ENCODE peak calls at places on chromosomes 4 and X, in five cellular contexts. T, U, P, N and H are unnamed samples.

GRCh38 chrX:40173662-40174593 is 76.2 kb upstream of the BCOR start:
- DNase-seq in T (peak), U (peak), N (peak), P (peak), H (no peak)

GRCh38 chr4:113358784-113359183 is 309.3 kb downstream of the ANK2 start:
- DNase-seq in T (no peak), P (no peak), N (peak), U (no peak), H (no peak)

GRCh38 chrX:27391601-27392000 is 71.5 kb downstream of the PPP4R3C start:
- DNase-seq in T (no peak), U (no peak), N (no peak), P (no peak), H (no peak)

GRCh38 chr4:183444953-183445543 is 612 bp downstream of the CDKN2AIP start:
- DNase-seq in N (no peak), T (peak), P (peak), U (no peak), H (peak)

GRCh38 chrX:151789179-151789800 is 54.7 kb downstream of the CNGA2 start:
- DNase-seq in U (peak), T (peak), N (no peak), P (peak), H (peak)

GRCh38 chr4:176191974-176192373 is 3.4 kb downstream of the SPATA4 start:
- DNase-seq in T (no peak), P (no peak), N (no peak), U (no peak), H (no peak)

GRCh38 chr4:46956451-46956850 is 36.9 kb downstream of the GABRA4 start:
- DNase-seq in T (no peak), N (no peak), U (no peak), P (no peak), H (no peak)

GRCh38 chr4:151362404-151363164 is 37.2 kb upstream of the SH3D19 start:
- DNase-seq in N (peak), P (peak), U (peak), T (peak), H (peak)

GRCh38 chr4:83389037-83389755 is 54.5 kb upstream of the HPSE start:
- DNase-seq in P (no peak), U (no peak), N (no peak), T (no peak), H (no peak)

GRCh38 chrX:135484636-135485289 is 35.7 kb upstream of the INTS6L start:
- DNase-seq in N (peak), P (no peak), T (no peak), U (no peak), H (no peak)

GRCh38 chr4:153248641-153249198 is 44.5 kb downstream of the TRIM2 start:
- DNase-seq in U (no peak), P (no peak), N (no peak), T (no peak), H (no peak)

GRCh38 chr4:23297327-23297726 is 592.5 kb downstream of the PPARGC1A start:
- DNase-seq in P (no peak), T (no peak), N (no peak), U (no peak), H (no peak)

GRCh38 chr4:68175562-68176155 is 46.0 kb upstream of the TMPRSS11F start:
- DNase-seq in T (no peak), U (no peak), P (peak), N (peak), H (no peak)

GRCh38 chr4:48127882-48128394 is 6.1 kb downstream of the TXK start:
- DNase-seq in P (peak), N (peak), T (peak), U (no peak), H (peak)

GRCh38 chr4:8044699-8045098 is 105.0 kb upstream of the AFAP1 start:
- DNase-seq in T (peak), P (peak), N (no peak), U (no peak), H (no peak)

GRCh38 chr4:38177035-38177791 is 217.0 kb downstream of the PTTG2 start:
- DNase-seq in P (no peak), U (no peak), N (no peak), T (peak), H (peak)

GRCh38 chrX:10010686-10011085 is 43.5 kb downstream of the CLDN34 start:
- DNase-seq in P (no peak), N (peak), T (no peak), U (no peak), H (no peak)

GRCh38 chrX:22950278-22951266 is 49.2 kb upstream of the DDX53 start:
- DNase-seq in T (no peak), P (peak), N (no peak), U (no peak), H (no peak)

DNA sequence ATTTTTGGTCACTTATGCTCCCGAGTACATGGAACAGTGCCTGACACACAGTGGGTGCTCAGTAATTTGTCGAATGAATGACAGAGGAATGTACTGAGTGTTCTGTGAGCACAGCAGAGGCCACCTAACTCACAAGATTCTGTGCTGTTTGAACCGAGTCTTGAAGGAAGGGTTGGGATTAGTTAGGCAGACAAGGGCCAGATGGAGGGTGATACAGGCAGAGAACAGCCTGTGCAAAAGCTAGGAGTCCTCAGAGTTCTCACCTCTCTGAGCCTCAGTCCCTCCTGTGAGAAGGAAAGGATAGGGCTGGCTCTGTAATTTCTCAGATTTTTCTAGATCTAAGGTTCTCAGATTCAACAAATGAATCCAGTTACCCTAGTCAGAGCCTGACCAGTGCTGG is 108.8 kb downstream of the NHSL2 start:
- DNase-seq in N (no peak), P (peak), T (no peak), U (no peak), H (peak)
- H3K27ac ChIP-seq in N (no peak), P (no peak), T (peak), U (no peak), H (no peak)

DNA sequence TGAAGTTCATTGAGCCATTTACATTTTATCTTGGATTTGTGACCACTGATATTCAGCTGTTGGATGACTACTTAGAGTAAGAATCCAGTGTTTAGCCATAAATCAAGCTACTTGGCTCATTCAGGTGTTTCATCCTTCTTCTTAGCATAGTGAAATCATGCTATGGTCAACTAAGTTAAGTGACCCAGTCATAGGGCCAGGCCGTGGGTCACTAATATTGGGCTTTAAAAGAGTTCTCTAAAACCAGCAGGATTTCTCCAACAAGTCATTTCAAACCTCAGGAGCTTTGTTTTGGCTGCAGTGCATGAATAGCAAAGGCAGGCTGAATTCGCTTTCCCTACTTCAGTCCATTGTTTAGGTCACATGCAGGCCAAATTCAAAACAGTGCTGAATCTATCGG is 181.0 kb downstream of the MAML3 start:
- DNase-seq in N (peak), U (no peak), P (no peak), T (no peak), H (no peak)
- H3K27ac ChIP-seq in N (no peak), U (no peak), P (no peak), T (no peak), H (no peak)

GRCh38 chrX:130401415-130402210 is at the start of gene RBMX2:
- DNase-seq in T (peak), P (peak), N (peak), U (peak), H (peak)
- H3K27ac ChIP-seq in T (peak), P (peak), N (no peak), U (peak), H (peak)

GRCh38 chr4:148253748-148254147 is 188.5 kb downstream of the NR3C2 start:
- DNase-seq in N (no peak), U (no peak), P (no peak), T (no peak), H (no peak)

GRCh38 chr4:148258526-148258925 is 183.7 kb downstream of the NR3C2 start:
- DNase-seq in U (peak), T (no peak), P (no peak), N (no peak), H (no peak)

GRCh38 chr4:148259841-148260240 is 182.4 kb downstream of the NR3C2 start:
- DNase-seq in T (no peak), P (no peak), N (no peak), U (no peak), H (no peak)

DNA sequence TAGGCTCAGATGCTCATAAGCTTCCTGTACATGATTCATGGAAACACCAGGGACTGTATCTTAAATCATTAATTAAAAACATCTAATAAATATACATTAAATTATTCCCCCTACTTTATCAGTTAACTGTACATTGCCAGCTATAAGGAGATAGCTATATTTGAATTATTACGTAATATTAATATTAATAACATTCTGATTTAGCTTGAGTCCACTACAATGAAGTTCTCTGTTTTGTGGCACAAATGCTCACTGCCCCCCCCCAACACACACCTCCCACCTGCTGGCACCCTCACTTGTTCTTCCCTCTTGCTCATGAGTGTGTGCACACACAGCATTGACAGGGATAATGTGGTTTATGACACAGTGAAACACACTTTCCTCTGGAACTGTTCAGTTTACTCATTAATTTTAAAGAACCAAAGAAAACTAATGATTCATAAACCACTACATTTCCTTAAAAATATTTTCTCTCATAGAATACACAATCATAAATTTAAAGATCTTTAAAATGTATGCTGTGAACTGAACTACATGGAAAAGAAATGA is 187.3 kb downstream of the NR3C2 start:
- DNase-seq in N (no peak), P (no peak), T (no peak), U (no peak), H (no peak)
- H3K27ac ChIP-seq in N (no peak), P (no peak), T (no peak), U (no peak), H (no peak)

DNA sequence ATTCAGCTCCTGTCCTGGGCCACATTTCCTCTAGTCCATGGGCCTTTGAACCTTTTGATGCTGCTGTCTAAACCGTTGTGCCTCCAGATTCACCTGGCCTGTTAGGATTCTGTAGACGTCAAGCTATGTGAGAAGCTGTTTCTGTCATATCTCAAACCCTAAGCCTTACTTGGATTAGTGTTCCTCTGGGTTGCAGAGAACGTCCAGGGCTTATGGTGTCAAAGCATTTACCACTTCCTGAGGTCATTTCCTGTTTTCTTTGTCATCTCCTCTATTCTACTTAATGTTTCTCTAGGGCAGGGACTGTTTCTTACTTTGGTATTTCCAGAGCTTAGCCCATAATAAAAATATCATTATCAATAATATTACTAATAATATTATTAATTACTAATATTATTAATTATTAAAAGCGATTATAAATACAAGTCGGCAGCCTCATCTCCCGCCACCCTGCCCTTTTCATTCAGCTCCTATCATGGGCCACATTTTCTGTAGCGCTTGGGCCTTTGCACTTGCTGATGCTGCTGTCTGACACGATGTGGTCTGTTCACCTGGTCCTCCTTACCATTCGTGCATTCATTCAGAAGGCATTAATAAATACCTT is 19.1 kb downstream of the PRIMPOL start:
- DNase-seq in U (no peak), T (no peak), P (no peak), N (no peak), H (no peak)
- H3K27ac ChIP-seq in U (no peak), T (peak), P (no peak), N (no peak), H (no peak)

GRCh38 chrX:124274438-124275166 is 57.9 kb upstream of the TEX13D start:
- DNase-seq in P (no peak), N (peak), T (no peak), U (no peak), H (no peak)

GRCh38 chrX:124280294-124280902 is 52.1 kb upstream of the TEX13D start:
- DNase-seq in P (no peak), N (no peak), U (no peak), T (no peak), H (no peak)

DNA sequence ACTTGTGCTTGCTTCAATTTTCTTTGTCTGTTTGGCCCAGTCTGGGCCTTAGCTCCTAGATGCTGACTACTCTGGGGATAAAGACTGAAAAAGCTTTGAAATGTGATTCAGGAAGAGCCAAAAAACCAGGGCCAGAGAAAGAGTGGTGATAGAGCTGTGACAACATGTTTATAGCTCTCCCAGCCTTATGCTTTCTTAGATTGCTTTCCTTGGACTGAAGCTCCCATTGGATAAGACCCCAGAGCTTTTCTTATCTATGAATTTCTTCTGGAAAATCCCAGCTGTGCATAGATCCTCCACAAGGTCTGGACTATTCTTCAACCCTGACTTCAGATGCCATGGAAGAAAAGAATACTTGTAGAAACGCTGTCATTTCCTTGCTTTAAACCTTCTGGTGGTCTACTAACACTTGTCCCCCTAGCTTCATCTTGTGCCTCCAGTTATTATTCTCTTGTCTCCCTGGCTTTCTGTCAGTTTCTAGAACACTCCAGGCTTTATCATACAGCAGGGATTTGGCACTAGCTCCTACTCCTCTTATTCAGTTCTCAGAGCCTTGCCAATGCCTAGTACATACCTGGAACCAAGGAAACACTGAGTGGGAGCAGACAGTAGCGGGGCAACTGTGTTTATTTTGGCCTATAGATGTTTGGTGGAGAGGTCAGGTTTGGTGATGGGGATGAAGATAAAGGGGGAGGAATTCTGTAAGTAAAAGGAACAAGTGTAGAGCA is 57.1 kb upstream of the TEX13D start:
- DNase-seq in N (no peak), U (no peak), P (no peak), T (no peak), H (no peak)
- H3K27ac ChIP-seq in N (no peak), U (no peak), P (no peak), T (no peak), H (no peak)

DNA sequence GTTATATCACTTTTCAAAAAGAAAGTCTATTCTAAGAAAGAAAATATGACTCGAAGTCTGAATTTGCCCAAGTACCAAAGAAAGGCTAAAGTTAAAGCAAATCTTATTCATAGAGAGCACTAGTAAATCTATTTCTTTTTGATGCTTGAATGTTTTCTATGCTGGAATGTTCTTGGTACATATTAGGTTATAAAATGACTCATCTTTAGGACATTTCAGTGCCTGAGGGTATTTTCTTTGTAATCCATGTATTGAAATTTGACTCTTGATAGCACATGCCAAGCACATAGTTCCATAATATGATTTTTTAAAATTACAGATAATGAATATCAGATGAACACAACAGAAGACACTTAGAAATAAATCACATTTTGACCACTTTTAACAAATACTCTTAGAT is 232.8 kb downstream of the TRIML1 start:
- DNase-seq in U (no peak), P (no peak), N (no peak), T (no peak), H (no peak)
- H3K27ac ChIP-seq in U (no peak), P (no peak), N (no peak), T (no peak), H (no peak)

GRCh38 chrX:71128166-71128833 is 9.9 kb downstream of the MED12 start:
- DNase-seq in P (no peak), T (no peak), N (no peak), U (no peak), H (no peak)
- H3K27ac ChIP-seq in P (no peak), T (no peak), N (no peak), U (no peak), H (no peak)